ENCODE peak calls at places on chromosomes 11 and 22, in five cellular contexts. I, M, K, E and Y are unnamed samples.

GRCh38 chr22:36252754-36253522 is at the start of gene APOL1:
- DNase-seq in I (no peak), K (no peak), M (no peak), E (peak; percentile 40), Y (peak; percentile 68)

GRCh38 chr11:103800406-103801114 is 235.9 kb upstream of the DDI1 start:
- DNase-seq in M (no peak), I (no peak), E (no peak), K (peak; percentile 18), Y (peak; percentile 51)

GRCh38 chr11:114163830-114164401 is 104.4 kb downstream of the ZBTB16 start:
- DNase-seq in K (no peak), M (no peak), I (no peak), E (no peak), Y (peak; percentile 53)

GRCh38 chr22:44151661-44152060 is 29.1 kb upstream of the PARVG start:
- DNase-seq in M (no peak), I (no peak), E (no peak), K (no peak), Y (no peak)

GRCh38 chr11:11949482-11949881 is 58.9 kb downstream of the DKK3 start:
- DNase-seq in E (no peak), I (no peak), M (no peak), K (no peak), Y (no peak)

GRCh38 chr11:18617688-18618340 is 16.3 kb downstream of the SPTY2D1 start:
- DNase-seq in I (peak; percentile 9), E (no peak), M (no peak), K (no peak), Y (no peak)

GRCh38 chr11:61341706-61342105 is 8.7 kb downstream of the TKFC start:
- DNase-seq in K (no peak), I (no peak), E (no peak), M (no peak), Y (no peak)

GRCh38 chr11:114678125-114679036 is at the start of gene NXPE2:
- DNase-seq in K (no peak), M (no peak), E (no peak), I (no peak), Y (no peak)

GRCh38 chr11:12182650-12183511 is 72.5 kb downstream of the MICAL2 start:
- DNase-seq in K (peak; percentile 86), I (no peak), M (no peak), E (no peak), Y (no peak)

GRCh38 chr11:68261749-68262543 is 9.8 kb downstream of the C11orf24 start:
- DNase-seq in M (no peak), E (no peak), I (no peak), K (no peak), Y (no peak)

GRCh38 chr11:126384449-126385070 is 29.1 kb downstream of the ST3GAL4 start:
- DNase-seq in I (no peak), M (no peak), E (no peak), K (no peak), Y (no peak)

GRCh38 chr11:64687204-64687603 is 35.8 kb downstream of the NRXN2 start:
- DNase-seq in M (no peak), I (no peak), K (no peak), E (no peak), Y (peak; percentile 30)

GRCh38 chr22:20117656-20118571 is 888 bp upstream of the TRMT2A start:
- DNase-seq in E (peak; percentile 69), M (no peak), I (peak; percentile 48), K (no peak), Y (peak; percentile 22)

GRCh38 chr11:23257556-23257955 is 397.3 kb upstream of the CCDC179 start:
- DNase-seq in I (no peak), M (no peak), E (no peak), K (no peak), Y (no peak)

GRCh38 chr11:1301220-1302000 is 8.0 kb downstream of the TOLLIP start:
- DNase-seq in E (no peak), K (no peak), M (no peak), I (no peak), Y (no peak)

GRCh38 chr11:11607772-11608171 is 14.0 kb downstream of the GALNT18 start:
- DNase-seq in M (no peak), K (no peak), E (no peak), I (no peak), Y (no peak)

GRCh38 chr11:96147913-96148312 is 195.1 kb downstream of the MAML2 start:
- DNase-seq in I (no peak), M (no peak), E (no peak), K (no peak), Y (no peak)

GRCh38 chr22:37498289-37498909 is 12.2 kb upstream of the MFNG start:
- DNase-seq in K (no peak), M (no peak), I (peak; percentile 66), E (peak; percentile 43), Y (no peak)

GRCh38 chr11:639324-639977 is 2.4 kb downstream of the DRD4 start:
- DNase-seq in E (no peak), K (no peak), M (no peak), I (no peak), Y (no peak)

GRCh38 chr11:11976476-11977187 is 31.8 kb downstream of the DKK3 start:
- DNase-seq in K (no peak), M (no peak), I (no peak), E (no peak), Y (peak; percentile 40)

GRCh38 chr11:15720460-15720859 is 605.7 kb downstream of the INSC start:
- DNase-seq in K (no peak), M (peak; percentile 31), E (no peak), I (no peak), Y (no peak)

GRCh38 chr22:39234867-39235687 is 9.7 kb downstream of the PDGFB start:
- DNase-seq in I (no peak), M (no peak), E (no peak), K (peak; percentile 60), Y (peak; percentile 88)

GRCh38 chr11:61829806-61830205 is 1.7 kb downstream of the FADS2 start:
- DNase-seq in I (no peak), M (no peak), K (no peak), E (no peak), Y (no peak)

GRCh38 chr22:46002757-46003270 is 25.9 kb upstream of the WNT7B start:
- DNase-seq in M (no peak), E (no peak), I (no peak), K (no peak), Y (no peak)

GRCh38 chr11:3022982-3023381 is 30.9 kb upstream of the NAP1L4 start:
- DNase-seq in M (no peak), I (no peak), E (no peak), K (no peak), Y (no peak)

GRCh38 chr11:62142921-62143320 is 19.1 kb downstream of the INCENP start:
- DNase-seq in I (no peak), E (no peak), K (no peak), M (no peak), Y (no peak)

GRCh38 chr11:22752908-22753310 is 76.7 kb downstream of the SVIP start:
- DNase-seq in I (no peak), K (no peak), E (no peak), M (peak; percentile 54), Y (no peak)

GRCh38 chr11:33158596-33158995 is 2.7 kb downstream of the CSTF3 start:
- DNase-seq in M (no peak), K (no peak), I (no peak), E (no peak), Y (no peak)